ENCODE peak calls at places on chromosomes 16 and 17, in eight cellular contexts. S, C, N, G, O, L, D and V are unnamed samples.
A peak's percentile ranks its signal among the peaks of the same experiment; 100 is the strongest.

GRCh38 chr17:56751145-56751743 is 82.5 kb downstream of the C17orf67 start:
- DNase-seq in S (no peak), C (no peak), O (no peak), G (no peak), L (no peak), N (no peak), D (no peak), V (no peak)

GRCh38 chr17:6578491-6578890 is 22.1 kb upstream of the PITPNM3 start:
- DNase-seq in C (no peak), D (no peak), O (no peak), S (no peak), N (no peak), L (no peak), G (no peak), V (no peak)

GRCh38 chr17:39636927-39637736 is at the start of gene STARD3:
- DNase-seq in C (peak; percentile 88), O (peak; percentile 95), S (peak; percentile 95), N (peak; percentile 87), G (peak; percentile 44), L (peak; percentile 93), D (peak; percentile 94), V (peak; percentile 94)

GRCh38 chr16:35146723-35147458 is 1687.5 kb downstream of the TP53TG3F start:
- DNase-seq in O (no peak), L (no peak), G (no peak), D (no peak), S (no peak), N (no peak), C (no peak), V (peak; percentile 51)

GRCh38 chr17:67534941-67535340 is 157.9 kb downstream of the PITPNC1 start:
- DNase-seq in N (no peak), D (no peak), C (no peak), S (no peak), G (no peak), O (no peak), L (no peak), V (no peak)

GRCh38 chr17:79833744-79834574 is 5.3 kb downstream of the CBX4 start:
- DNase-seq in O (no peak), G (no peak), N (no peak), L (no peak), D (no peak), S (no peak), C (no peak), V (peak; percentile 83)

GRCh38 chr17:72332367-72332766 is 211.5 kb downstream of the SOX9 start:
- DNase-seq in S (no peak), O (no peak), L (no peak), N (no peak), G (no peak), D (no peak), C (no peak), V (no peak)

GRCh38 chr17:56203430-56203829 is 50.2 kb downstream of the ANKFN1 start:
- DNase-seq in N (no peak), D (no peak), G (no peak), C (no peak), S (no peak), L (no peak), O (no peak), V (no peak)

GRCh38 chr17:15278381-15278780 is 13.3 kb upstream of the PMP22 start:
- DNase-seq in S (no peak), G (no peak), C (no peak), N (no peak), L (no peak), D (no peak), O (no peak), V (no peak)

GRCh38 chr17:83117594-83117993 is 38.2 kb downstream of the METRNL start:
- DNase-seq in G (no peak), D (no peak), O (no peak), L (no peak), N (no peak), S (no peak), C (no peak), V (no peak)

GRCh38 chr16:15532825-15533224 is 98.4 kb downstream of the BMERB1 start:
- DNase-seq in G (no peak), S (no peak), O (no peak), D (no peak), N (no peak), L (no peak), C (no peak), V (no peak)

GRCh38 chr17:41972571-41973411 is 6.2 kb downstream of the CNP start:
- DNase-seq in S (no peak), G (no peak), L (peak; percentile 49), D (peak; percentile 49), O (peak; percentile 50), C (no peak), N (no peak), V (peak; percentile 58)

GRCh38 chr16:4521971-4522623 is 16.5 kb downstream of the CDIP1 start:
- DNase-seq in C (no peak), S (no peak), D (no peak), G (no peak), O (peak; percentile 41), N (no peak), L (peak; percentile 52), V (no peak)

DNA sequence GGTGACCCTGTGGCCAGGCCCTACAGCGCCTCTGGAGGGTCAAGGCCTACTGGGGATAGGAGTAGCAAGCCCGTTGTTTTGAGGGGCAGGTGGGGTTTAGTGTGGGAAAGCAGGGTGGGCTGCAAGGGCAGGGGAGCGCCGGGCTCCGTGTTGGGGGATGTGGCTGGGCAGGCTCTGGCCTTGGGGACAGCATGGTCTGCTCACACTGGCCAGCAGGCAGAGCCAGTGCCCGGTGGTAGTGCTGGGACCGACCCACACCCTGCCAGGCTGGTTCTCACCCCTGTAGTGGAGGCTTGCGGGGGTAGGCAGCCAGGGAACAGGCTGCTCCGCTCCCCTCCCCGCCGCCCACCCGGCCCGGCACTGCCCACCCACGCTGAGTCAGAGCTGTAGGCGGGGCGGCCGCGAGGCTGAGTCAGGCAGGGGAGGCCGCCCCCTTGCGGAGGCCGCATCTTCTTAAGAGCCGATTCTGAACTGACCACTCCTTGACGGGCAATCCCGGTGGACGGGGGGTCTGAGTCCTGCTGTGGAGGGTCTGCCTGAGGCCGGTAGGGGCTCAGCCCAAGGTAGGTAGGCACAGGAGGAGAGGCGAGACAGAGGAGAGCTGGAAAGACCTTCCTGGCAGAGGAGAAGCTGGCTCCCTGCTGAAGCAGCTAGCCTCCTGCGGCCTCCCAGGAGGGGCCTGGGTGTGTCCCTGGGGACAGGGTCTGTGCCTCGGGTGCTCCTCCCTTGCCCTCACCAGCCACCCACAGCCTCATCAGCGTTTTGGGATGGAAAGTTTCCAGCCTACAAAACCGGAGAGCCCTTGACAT is 62.4 kb downstream of the BAIAP2 start:
- DNase-seq in N (peak; percentile 83), S (peak; percentile 88), L (peak; percentile 86), D (peak; percentile 70), G (peak; percentile 39), C (peak; percentile 86), O (peak; percentile 76), V (peak; percentile 90)
- TF ChIP-seq CTCF in N (peak; percentile 92), S (peak; percentile 57), L (peak; percentile 85), D (peak; percentile 69), G (peak; percentile 69), C (peak; percentile 58), O (peak; percentile 75), V (peak; percentile 53)

DNA sequence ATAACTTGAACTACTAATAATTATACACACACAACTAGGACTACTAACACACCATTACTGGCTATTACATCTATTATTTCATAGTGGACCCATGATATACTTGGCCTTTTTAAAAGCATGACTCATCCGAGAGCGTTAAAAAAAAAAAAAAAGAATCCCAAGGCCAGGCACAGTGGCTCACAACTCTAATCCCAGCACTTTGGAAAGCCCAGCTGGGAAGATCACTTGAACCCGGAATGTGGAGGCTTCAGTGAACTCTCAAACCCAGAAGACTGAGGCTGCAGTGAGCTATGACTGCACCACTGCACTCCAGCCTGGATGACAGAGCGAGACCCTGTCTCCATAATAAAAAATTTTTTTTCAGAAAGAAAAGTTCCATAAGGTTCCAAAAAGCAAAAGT is 3.1 kb downstream of the GLG1 start:
- DNase-seq in N (no peak), L (no peak), G (no peak), D (no peak), O (no peak), C (no peak), S (no peak), V (no peak)
- H3K4me1 ChIP-seq in N (no peaks in the 10 kb centered on the region), L (peaks cover 2% of the 10 kb centered on the region), G (peaks cover 57% of the 10 kb centered on the region), D (peaks cover 46% of the 10 kb centered on the region), O (peaks cover 77% of the 10 kb centered on the region), C (no peaks in the 10 kb centered on the region), S (peaks cover 15% of the 10 kb centered on the region), V (peaks cover 67% of the 10 kb centered on the region)

GRCh38 chr16:82639263-82639662 is 12.5 kb downstream of the CDH13 start:
- DNase-seq in G (no peak), C (no peak), D (no peak), O (no peak), L (no peak), N (no peak), S (no peak), V (no peak)

GRCh38 chr16:82639666-82640336 is 13.0 kb downstream of the CDH13 start:
- DNase-seq in O (peak; percentile 57), D (peak; percentile 55), G (no peak), S (peak; percentile 63), N (no peak), L (no peak), C (no peak), V (no peak)

GRCh38 chr16:82643936-82644630 is 17.3 kb downstream of the CDH13 start:
- DNase-seq in G (no peak), S (no peak), O (no peak), L (no peak), N (no peak), D (no peak), C (no peak), V (no peak)

GRCh38 chr16:82643136-82643535 is 16.4 kb downstream of the CDH13 start:
- DNase-seq in G (no peak), C (no peak), S (no peak), O (no peak), N (no peak), L (no peak), D (no peak), V (no peak)

GRCh38 chr16:82641336-82641984 is 14.7 kb downstream of the CDH13 start:
- DNase-seq in S (no peak), N (no peak), G (no peak), C (no peak), O (no peak), L (no peak), D (no peak), V (no peak)
- TF ChIP-seq CTCF in S (no peak), N (no peak), G (no peak), C (peak; percentile 20), O (peak; percentile 46), L (no peak), D (peak; percentile 44), V (peak; percentile 10)

DNA sequence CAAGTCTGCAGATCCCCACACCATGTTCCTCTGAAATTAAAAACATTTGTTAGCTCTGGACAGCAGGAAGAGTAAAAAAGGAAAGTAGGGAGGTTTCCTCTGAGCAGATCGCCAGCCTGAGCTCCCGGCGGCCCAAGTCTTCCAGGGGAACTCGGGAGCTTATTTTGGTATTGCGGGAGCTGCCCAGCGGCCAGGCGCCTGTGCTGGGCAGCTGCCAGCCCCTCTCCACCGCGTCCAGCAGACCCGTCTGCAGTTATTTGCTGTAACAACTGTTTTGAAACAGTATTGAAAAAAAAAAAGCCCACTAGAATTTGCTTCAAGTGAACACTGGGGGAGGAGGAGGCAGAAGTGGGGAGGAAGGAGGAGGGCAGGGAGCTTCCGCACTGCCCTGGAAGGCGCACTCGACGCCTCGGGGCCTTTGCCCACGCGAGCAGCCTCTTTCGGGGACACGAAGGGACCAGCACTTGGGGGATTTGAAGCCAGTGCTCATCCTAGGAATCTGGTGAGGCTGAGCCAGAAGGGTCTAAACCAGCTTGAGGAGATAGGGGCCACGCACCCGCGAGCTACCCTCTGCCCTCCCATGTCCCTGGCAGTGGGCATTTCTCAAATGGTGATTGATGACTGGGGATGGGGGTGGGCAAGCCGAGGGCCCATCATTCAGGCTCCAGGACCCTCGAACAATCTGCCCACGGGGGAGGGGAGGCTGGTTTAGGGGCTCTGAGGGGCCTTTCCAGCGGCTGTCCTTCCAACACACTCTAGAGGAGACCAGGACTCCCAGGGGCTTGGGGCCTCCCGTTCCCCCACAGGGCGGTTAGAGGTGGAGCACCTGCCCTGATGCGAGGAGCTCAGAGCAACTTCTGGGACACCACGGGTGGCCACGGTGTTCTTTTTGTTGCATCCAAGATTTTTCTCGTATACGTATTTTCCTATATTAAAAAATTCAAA is 3.0 kb upstream of the BAHCC1 start:
- DNase-seq in G (no peak), D (no peak), L (peak; percentile 82), N (no peak), S (peak; percentile 49), O (peak; percentile 61), C (peak; percentile 76), V (no peak)
- H3K4me1 ChIP-seq in G (peaks cover 54% of the 10 kb centered on the region), D (peaks cover 57% of the 10 kb centered on the region), L (peaks cover 23% of the 10 kb centered on the region), N (no peaks in the 10 kb centered on the region), S (peaks cover 41% of the 10 kb centered on the region), O (peaks cover 92% of the 10 kb centered on the region), C (peaks cover 7% of the 10 kb centered on the region), V (peaks cover 84% of the 10 kb centered on the region)